ENCODE peak calls at places on chromosomes 16 and 17, in five cellular contexts. R is fibroblast of the aortic adventitia, Z is body of pancreas, X is K562, J is cardiac muscle cell. S is an unnamed sample.

GRCh38 chr16:27235055-27235937 is 32.0 kb downstream of the KDM8 start:
- DNase-seq in Z (peak; percentile 74), X (peak; percentile 80), R (peak; percentile 93), J (peak; percentile 64), S (peak; percentile 97)

GRCh38 chr16:11992594-11993524 is 16.3 kb downstream of the SNX29 start:
- DNase-seq in Z (no peak), R (no peak), X (no peak), J (no peak), S (no peak)

GRCh38 chr17:40177275-40177874 is at the start of gene RAPGEFL1:
- DNase-seq in J (peak; percentile 89), R (peak; percentile 31), X (peak; percentile 97), Z (peak; percentile 85), S (peak; percentile 62)

GRCh38 chr16:77443834-77444460 is 9.1 kb upstream of the ADAMTS18 start:
- DNase-seq in J (no peak), X (no peak), Z (no peak), R (no peak), S (no peak)

GRCh38 chr16:79437764-79438728 is 162.5 kb downstream of the MAF start:
- DNase-seq in R (no peak), X (no peak), J (no peak), Z (peak; percentile 33), S (no peak)

GRCh38 chr17:30809867-30810266 is 14.6 kb downstream of the CRLF3 start:
- DNase-seq in J (no peak), Z (no peak), R (no peak), X (no peak), S (no peak)

GRCh38 chr16:79026117-79026516 is 574.4 kb downstream of the MAF start:
- DNase-seq in J (no peak), R (no peak), Z (no peak), X (no peak), S (no peak)

GRCh38 chr17:7380321-7380720 is 568 bp upstream of the TNK1 start:
- DNase-seq in Z (peak; percentile 76), J (no peak), R (peak; percentile 74), X (no peak), S (peak; percentile 50)

GRCh38 chr16:14110728-14111251 is 39.7 kb downstream of the MRTFB start:
- DNase-seq in Z (no peak), J (no peak), X (no peak), R (no peak), S (no peak)

GRCh38 chr17:68461589-68461988 is 4.3 kb upstream of the WIPI1 start:
- DNase-seq in J (no peak), R (no peak), Z (peak; percentile 38), X (no peak), S (no peak)

GRCh38 chr17:69900101-69900500 is 174.9 kb upstream of the KCNJ16 start:
- DNase-seq in J (no peak), X (no peak), R (no peak), Z (no peak), S (no peak)

GRCh38 chr16:26273607-26274006 is 581.8 kb downstream of the HS3ST4 start:
- DNase-seq in J (no peak), R (no peak), X (no peak), Z (no peak), S (no peak)

GRCh38 chr16:57039148-57039812 is 49.9 kb downstream of the NLRC5 start:
- DNase-seq in X (no peak), Z (peak; percentile 50), R (peak; percentile 66), J (no peak), S (peak; percentile 84)

GRCh38 chr17:31595666-31596381 is 204.3 kb downstream of the RAB11FIP4 start:
- DNase-seq in R (no peak), X (no peak), J (no peak), Z (no peak), S (no peak)

GRCh38 chr17:8384801-8385335 is 1.9 kb upstream of the RPL26 start:
- DNase-seq in R (peak; percentile 81), X (no peak), J (peak; percentile 20), Z (no peak), S (peak; percentile 84)

GRCh38 chr16:73232555-73233422 is 184.9 kb upstream of the ZFHX3 start:
- DNase-seq in Z (peak; percentile 72), X (no peak), R (peak; percentile 91), J (no peak), S (peak; percentile 99)

GRCh38 chr16:51261919-51262318 is 110.8 kb upstream of the SALL1 start:
- DNase-seq in Z (no peak), X (no peak), R (no peak), J (no peak), S (no peak)

GRCh38 chr16:89261691-89262563 is 44.4 kb downstream of the ZNF778 start:
- DNase-seq in Z (no peak), X (no peak), R (peak; percentile 34), J (no peak), S (no peak)

GRCh38 chr17:3025421-3026124 is 37.8 kb downstream of the OR1D5 start:
- DNase-seq in Z (no peak), J (no peak), X (no peak), R (no peak), S (no peak)

GRCh38 chr16:86034421-86034919 is 135.5 kb downstream of the IRF8 start:
- DNase-seq in R (no peak), Z (no peak), X (no peak), J (no peak), S (no peak)

GRCh38 chr16:73215482-73216377 is 167.8 kb upstream of the ZFHX3 start:
- DNase-seq in R (no peak), X (no peak), Z (no peak), J (no peak), S (peak; percentile 42)

GRCh38 chr17:4858880-4859260 is 25.7 kb downstream of the MINK1 start:
- DNase-seq in Z (peak; percentile 71), J (no peak), R (peak; percentile 59), X (no peak), S (peak; percentile 42)

GRCh38 chr17:61500287-61500686 is 48.1 kb downstream of the TBX4 start:
- DNase-seq in X (no peak), Z (no peak), J (no peak), R (no peak), S (no peak)

GRCh38 chr17:57032343-57032742 is 52.7 kb upstream of the AKAP1 start:
- DNase-seq in Z (peak; percentile 35), X (no peak), R (no peak), J (no peak), S (no peak)

GRCh38 chr17:40443196-40443987 is at the start of gene IGFBP4:
- DNase-seq in R (peak; percentile 74), X (peak; percentile 91), Z (peak; percentile 67), J (peak; percentile 88), S (peak; percentile 74)

GRCh38 chr17:19024101-19025078 is 19.8 kb upstream of the FAM83G start:
- DNase-seq in R (peak; percentile 26), Z (no peak), J (no peak), X (no peak), S (no peak)

GRCh38 chr17:40168262-40168832 is 8.9 kb upstream of the RAPGEFL1 start:
- DNase-seq in X (peak; percentile 41), Z (peak; percentile 72), J (peak; percentile 78), R (peak; percentile 85), S (peak; percentile 87)

GRCh38 chr16:10782628-10783027 is 36.0 kb downstream of the TVP23A start:
- DNase-seq in J (no peak), R (no peak), Z (no peak), X (no peak), S (no peak)

GRCh38 chr16:69327585-69328310 is 2.6 kb downstream of the PDF start:
- DNase-seq in R (no peak), J (no peak), Z (no peak), X (no peak), S (no peak)

GRCh38 chr16:69329369-69330285 is 761 bp downstream of the PDF start:
- DNase-seq in Z (peak; percentile 49), J (no peak), X (no peak), R (no peak), S (peak; percentile 17)

GRCh38 chr16:69328854-69329316 is 1.5 kb downstream of the PDF start:
- DNase-seq in X (peak; percentile 28), J (no peak), R (no peak), Z (no peak), S (peak; percentile 13)

GRCh38 chr16:69326172-69326873 is 4.1 kb downstream of the PDF start:
- DNase-seq in R (no peak), J (no peak), Z (peak; percentile 52), X (no peak), S (no peak)

GRCh38 chr16:69330286-69331109 is at the start of gene PDF:
- DNase-seq in X (peak; percentile 92), J (peak; percentile 97), R (peak; percentile 88), Z (peak; percentile 95), S (peak; percentile 92)
- TF ChIP-seq CTCF in X (no peak), J (no peak), R (no peak), Z (peak; percentile 3), S (no peak)

DNA sequence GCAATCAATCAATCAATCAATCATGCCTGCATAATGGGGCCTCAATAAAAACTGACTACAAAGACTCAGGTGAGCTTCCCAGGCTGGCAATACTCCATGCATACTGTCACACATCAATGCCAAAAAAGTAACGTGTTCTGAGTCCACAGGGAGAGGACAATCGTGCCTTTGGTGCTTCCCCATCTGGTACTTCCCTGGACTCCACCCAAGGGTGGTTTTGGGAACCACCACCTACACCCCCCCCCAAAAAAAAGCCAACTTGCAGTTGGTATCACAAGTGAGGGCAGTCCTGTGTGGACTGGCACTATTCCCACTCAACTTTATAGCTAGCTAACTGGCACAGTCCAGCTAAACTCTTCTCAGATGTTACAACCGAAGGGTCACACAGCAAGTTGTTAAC is 3.1 kb downstream of the ZDHHC7 start:
- DNase-seq in J (no peak), R (no peak), X (no peak), Z (no peak), S (no peak)
- H3K4me3 ChIP-seq in J (no peak overlapping the region), R (no peak overlapping the region), X (no peak overlapping the region), Z (no peak overlapping the region), S (no peak overlapping the region)

DNA sequence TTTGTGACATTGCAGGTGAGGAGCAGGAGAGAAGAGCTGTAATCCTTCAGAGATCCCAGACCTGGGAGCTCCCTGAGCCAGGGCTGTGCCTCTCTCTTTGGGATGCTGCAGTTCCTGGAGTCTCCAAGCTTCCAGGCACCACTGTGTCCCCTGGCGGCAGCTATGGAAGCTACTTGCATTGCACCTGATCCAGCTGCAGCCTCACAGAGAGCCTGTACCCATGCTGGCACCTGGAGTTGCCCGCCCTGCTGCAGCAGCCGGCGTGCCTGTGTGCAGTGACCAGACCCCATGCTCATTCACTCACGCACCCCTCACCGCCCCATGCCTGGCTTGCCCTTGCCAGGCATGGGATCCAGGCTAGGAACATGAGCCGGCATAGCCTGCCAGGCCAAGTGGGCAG is 51.8 kb upstream of the MED9 start:
- DNase-seq in Z (no peak), J (no peak), X (no peak), R (no peak), S (no peak)
- TF ChIP-seq CTCF in Z (no peak), J (no peak), X (no peak), R (no peak), S (no peak)

GRCh38 chr16:15398618-15399316 is 3.2 kb downstream of the MPV17L start:
- DNase-seq in J (no peak), X (no peak), R (no peak), Z (peak; percentile 88), S (no peak)
- H3K4me3 ChIP-seq in J (no peak overlapping the region), X (no peak overlapping the region), R (no peak overlapping the region), Z (no peak overlapping the region), S (no peak overlapping the region)

S was measured in fibroblast of pulmonary artery.